ENCODE peak calls at places on chromosomes 11 and 22, in eight cellular contexts. One of them, this sample, is unnamed.

GRCh38 chr22:47307326-47307725 is 544.9 kb downstream of the TBC1D22A start:
- DNase-seq in glutamatergic neuron: no peak
- DNase-seq in stimulated activated CD4-positive, alpha-beta T cell treated with anti-CD3 and anti-CD28 coated beads, Interleukin-12 subunit alpha, Interleukin-12 subunit beta, amount 100 ng/mL, for 4 hours: no peak
- DNase-seq in H9: no peak
- DNase-seq in uterus: no peak
- DNase-seq in GM13977: no peak
- DNase-seq in globus pallidus: no peak
- DNase-seq in EL: peak
- DNase-seq in this sample: no peak

GRCh38 chr11:10973416-10973815 is 115.6 kb upstream of the ZBED5 start:
- DNase-seq in GM13977: no peak
- DNase-seq in EL: no peak
- DNase-seq in uterus: no peak
- DNase-seq in glutamatergic neuron: no peak
- DNase-seq in globus pallidus: no peak
- DNase-seq in stimulated activated CD4-positive, alpha-beta T cell treated with anti-CD3 and anti-CD28 coated beads, Interleukin-12 subunit alpha, Interleukin-12 subunit beta, amount 100 ng/mL, for 4 hours: no peak
- DNase-seq in H9: no peak
- DNase-seq in this sample: no peak

GRCh38 chr11:1755344-1756023 is 5.1 kb upstream of the IFITM10 start:
- DNase-seq in stimulated activated CD4-positive, alpha-beta T cell treated with anti-CD3 and anti-CD28 coated beads, Interleukin-12 subunit alpha, Interleukin-12 subunit beta, amount 100 ng/mL, for 4 hours: no peak
- DNase-seq in H9: no peak
- DNase-seq in uterus: no peak
- DNase-seq in glutamatergic neuron: peak
- DNase-seq in globus pallidus: no peak
- DNase-seq in EL: no peak
- DNase-seq in GM13977: no peak
- DNase-seq in this sample: no peak

GRCh38 chr11:120776683-120777010 is 247.3 kb upstream of the TBCEL start:
- DNase-seq in H9: no peak
- DNase-seq in EL: no peak
- DNase-seq in uterus: no peak
- DNase-seq in GM13977: no peak
- DNase-seq in glutamatergic neuron: no peak
- DNase-seq in stimulated activated CD4-positive, alpha-beta T cell treated with anti-CD3 and anti-CD28 coated beads, Interleukin-12 subunit alpha, Interleukin-12 subunit beta, amount 100 ng/mL, for 4 hours: no peak
- DNase-seq in globus pallidus: no peak
- DNase-seq in this sample: no peak

GRCh38 chr11:75597636-75598035 is 35.6 kb downstream of the SERPINH1 start:
- DNase-seq in GM13977: peak
- DNase-seq in H9: peak
- DNase-seq in globus pallidus: no peak
- DNase-seq in glutamatergic neuron: peak
- DNase-seq in stimulated activated CD4-positive, alpha-beta T cell treated with anti-CD3 and anti-CD28 coated beads, Interleukin-12 subunit alpha, Interleukin-12 subunit beta, amount 100 ng/mL, for 4 hours: no peak
- DNase-seq in uterus: no peak
- DNase-seq in EL: peak
- DNase-seq in this sample: peak

GRCh38 chr11:129315781-129316579 is 59.7 kb upstream of the BARX2 start:
- DNase-seq in glutamatergic neuron: no peak
- DNase-seq in globus pallidus: no peak
- DNase-seq in GM13977: no peak
- DNase-seq in H9: peak
- DNase-seq in stimulated activated CD4-positive, alpha-beta T cell treated with anti-CD3 and anti-CD28 coated beads, Interleukin-12 subunit alpha, Interleukin-12 subunit beta, amount 100 ng/mL, for 4 hours: no peak
- DNase-seq in EL: no peak
- DNase-seq in uterus: no peak
- DNase-seq in this sample: no peak

GRCh38 chr11:134001596-134001995 is 44.8 kb upstream of the IGSF9B start:
- DNase-seq in GM13977: no peak
- DNase-seq in EL: no peak
- DNase-seq in glutamatergic neuron: no peak
- DNase-seq in H9: no peak
- DNase-seq in globus pallidus: no peak
- DNase-seq in uterus: no peak
- DNase-seq in stimulated activated CD4-positive, alpha-beta T cell treated with anti-CD3 and anti-CD28 coated beads, Interleukin-12 subunit alpha, Interleukin-12 subunit beta, amount 100 ng/mL, for 4 hours: no peak
- DNase-seq in this sample: no peak

GRCh38 chr22:36528336-36528735 is 630 bp downstream of the EIF3D start:
- DNase-seq in H9: no peak
- DNase-seq in uterus: no peak
- DNase-seq in GM13977: no peak
- DNase-seq in stimulated activated CD4-positive, alpha-beta T cell treated with anti-CD3 and anti-CD28 coated beads, Interleukin-12 subunit alpha, Interleukin-12 subunit beta, amount 100 ng/mL, for 4 hours: no peak
- DNase-seq in globus pallidus: no peak
- DNase-seq in EL: peak
- DNase-seq in glutamatergic neuron: no peak
- DNase-seq in this sample: no peak

GRCh38 chr11:94588366-94588952 is 21.3 kb downstream of the PIWIL4 start:
- DNase-seq in EL: no peak
- DNase-seq in H9: no peak
- DNase-seq in stimulated activated CD4-positive, alpha-beta T cell treated with anti-CD3 and anti-CD28 coated beads, Interleukin-12 subunit alpha, Interleukin-12 subunit beta, amount 100 ng/mL, for 4 hours: no peak
- DNase-seq in globus pallidus: no peak
- DNase-seq in GM13977: no peak
- DNase-seq in uterus: no peak
- DNase-seq in glutamatergic neuron: no peak
- DNase-seq in this sample: no peak